ENCODE peak calls at places on chromosomes 5 and 9, in four cellular contexts. I, P, K and J are unnamed samples.

GRCh38 chr9:93596399-93596798 is 20.0 kb downstream of the PHF2 start:
- DNase-seq in I (no peak), P (no peak), K (no peak), J (no peak)

GRCh38 chr9:4905135-4905490 is 80.0 kb upstream of the JAK2 start:
- DNase-seq in I (no peak), P (no peak), K (no peak), J (no peak)

GRCh38 chr5:153965102-153965645 is 73.5 kb downstream of the FAM114A2 start:
- DNase-seq in I (peak), P (peak), K (peak), J (peak)

GRCh38 chr5:74581988-74582365 is 58.6 kb downstream of the ENC1 start:
- DNase-seq in I (no peak), P (no peak), K (no peak), J (no peak)

GRCh38 chr5:157384971-157385709 is 74.9 kb upstream of the NIPAL4 start:
- DNase-seq in I (peak), P (peak), K (peak), J (peak)

GRCh38 chr9:121350993-121351561 is 19.0 kb downstream of the STOM start:
- DNase-seq in I (peak), P (peak), K (peak), J (peak)

GRCh38 chr9:92713528-92713927 is 43.6 kb upstream of the IPPK start:
- DNase-seq in I (no peak), P (no peak), K (no peak), J (no peak)

GRCh38 chr5:345404-346195 is 24.1 kb downstream of the AHRR start:
- DNase-seq in I (no peak), P (no peak), K (no peak), J (no peak)

GRCh38 chr5:40754381-40755092 is 1.2 kb downstream of the TTC33 start:
- DNase-seq in I (peak), P (no peak), K (no peak), J (no peak)

GRCh38 chr5:77867194-77867691 is 91.1 kb upstream of the TBCA start:
- DNase-seq in I (peak), P (no peak), K (no peak), J (no peak)

GRCh38 chr9:132755096-132755495 is 84.8 kb downstream of the GTF3C4 start:
- DNase-seq in I (no peak), P (no peak), K (no peak), J (no peak)

GRCh38 chr9:98083059-98083458 is 26.5 kb downstream of the NANS start:
- DNase-seq in I (peak), P (no peak), K (no peak), J (no peak)

GRCh38 chr9:121326130-121326838 is 43.8 kb downstream of the STOM start:
- DNase-seq in I (peak), P (peak), K (peak), J (peak)

GRCh38 chr9:121331992-121332685 is 37.9 kb downstream of the STOM start:
- DNase-seq in I (peak), P (no peak), K (no peak), J (no peak)

GRCh38 chr9:105415344-105415980 is 32.4 kb upstream of the FSD1L start:
- DNase-seq in I (peak), P (peak), K (peak), J (peak)

GRCh38 chr9:3909966-3910650 is 384.3 kb upstream of the RFX3 start:
- DNase-seq in I (no peak), P (no peak), K (no peak), J (no peak)

GRCh38 chr9:132876849-132877248 is 1.2 kb downstream of the AK8 start:
- DNase-seq in I (no peak), P (no peak), K (no peak), J (no peak)

GRCh38 chr9:94639045-94639995 is at the start of gene FBP1:
- DNase-seq in I (no peak), P (no peak), K (peak), J (peak)

GRCh38 chr5:68464424-68464823 is 248.9 kb downstream of the PIK3R1 start:
- DNase-seq in I (peak), P (no peak), K (no peak), J (no peak)

GRCh38 chr9:94859891-94860290 is 133.4 kb downstream of the AOPEP start:
- DNase-seq in I (no peak), P (no peak), K (no peak), J (no peak)

GRCh38 chr9:33765411-33765810 is 29.9 kb upstream of the PRSS3 start:
- DNase-seq in I (peak), P (no peak), K (no peak), J (no peak)

GRCh38 chr5:93477791-93478190 is 103.2 kb downstream of the NR2F1-AS1 start:
- DNase-seq in I (no peak), P (no peak), K (no peak), J (no peak)

GRCh38 chr9:136312436-136312835 is 8.5 kb upstream of the CCDC187 start:
- DNase-seq in I (peak), P (no peak), K (no peak), J (peak)

GRCh38 chr5:43193171-43193951 is 1.3 kb downstream of the NIM1K start:
- DNase-seq in I (peak), P (peak), K (no peak), J (no peak)

GRCh38 chr9:120306561-120306960 is 273.4 kb downstream of the CDK5RAP2 start:
- DNase-seq in I (no peak), P (no peak), K (no peak), J (no peak)

GRCh38 chr5:80736730-80737129 is 81.9 kb upstream of the DHFR start:
- DNase-seq in I (peak), P (no peak), K (no peak), J (no peak)

GRCh38 chr5:78504726-78505431 is 143.7 kb downstream of the LHFPL2 start:
- DNase-seq in I (peak), P (peak), K (peak), J (peak)

GRCh38 chr5:145446412-145446811 is 388.7 kb downstream of the PRELID2 start:
- DNase-seq in I (no peak), P (no peak), K (no peak), J (no peak)

GRCh38 chr9:33843312-33843950 is 26.5 kb downstream of the UBE2R2 start:
- DNase-seq in I (no peak), P (no peak), K (no peak), J (no peak)

GRCh38 chr9:26262431-26262830 is 584.2 kb upstream of the TUSC1 start:
- DNase-seq in I (peak), P (no peak), K (no peak), J (no peak)

GRCh38 chr5:171428849-171429542 is 9.5 kb downstream of the FGF18 start:
- DNase-seq in I (no peak), P (no peak), K (no peak), J (no peak)

GRCh38 chr9:135732569-135733257 is 30.7 kb downstream of the KCNT1 start:
- DNase-seq in I (no peak), P (no peak), K (no peak), J (no peak)

GRCh38 chr5:157481666-157482065 is 21.7 kb downstream of the NIPAL4 start:
- DNase-seq in I (no peak), P (no peak), K (no peak), J (no peak)

GRCh38 chr5:110736763-110737162 is 2.0 kb upstream of the SLC25A46 start:
- DNase-seq in I (no peak), P (no peak), K (no peak), J (no peak)

GRCh38 chr5:102290004-102290403 is 6.1 kb downstream of the SLCO4C1 start:
- DNase-seq in I (no peak), P (no peak), K (no peak), J (no peak)

GRCh38 chr9:128409998-128410397 is 10.7 kb upstream of the CERCAM start:
- DNase-seq in I (no peak), P (no peak), K (no peak), J (no peak)

GRCh38 chr5:142012186-142012785 is 541 bp downstream of the GNPDA1 start:
- DNase-seq in I (no peak), P (peak), K (peak), J (peak)

GRCh38 chr5:116455061-116455460 is 119.6 kb downstream of the SEMA6A start:
- DNase-seq in I (peak), P (no peak), K (no peak), J (no peak)
- H3K27ac ChIP-seq in I (no peak), P (no peak), K (no peak), J (no peak)

DNA sequence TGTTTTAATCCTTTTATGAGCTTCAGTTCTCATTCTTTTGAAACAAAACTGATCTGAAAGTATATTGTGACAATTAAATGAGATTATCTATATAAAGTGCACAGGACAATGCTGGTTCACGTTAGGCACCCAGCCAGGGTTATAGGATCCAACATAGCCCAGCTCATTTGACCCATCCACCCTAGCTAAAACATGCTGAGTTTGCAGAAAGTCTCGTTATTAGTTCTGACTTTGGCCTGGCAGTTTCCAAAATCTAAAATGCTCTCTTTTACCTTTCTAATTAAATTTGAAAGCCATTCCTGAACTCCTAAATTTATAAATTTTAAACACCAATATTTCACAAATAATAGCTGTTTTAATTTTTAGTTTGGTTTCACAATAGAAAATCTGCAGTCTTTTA is 131.9 kb upstream of the PTPRD start:
- DNase-seq in I (no peak), P (no peak), K (no peak), J (no peak)
- TF ChIP-seq POLR2A in I (no peak), P (no peak), K (no peak), J (no peak)

GRCh38 chr5:98349251-98349989 is 424.0 kb upstream of the RGMB start:
- DNase-seq in I (peak), P (no peak), K (no peak), J (no peak)
- TF ChIP-seq CTCF in I (peak), P (no peak), K (no peak), J (no peak)

GRCh38 chr5:72244862-72245371 is 75.1 kb downstream of the MRPS27 start:
- DNase-seq in I (peak), P (peak), K (no peak), J (peak)
- H3K27ac ChIP-seq in I (no peak), P (peak), K (peak), J (no peak)

DNA sequence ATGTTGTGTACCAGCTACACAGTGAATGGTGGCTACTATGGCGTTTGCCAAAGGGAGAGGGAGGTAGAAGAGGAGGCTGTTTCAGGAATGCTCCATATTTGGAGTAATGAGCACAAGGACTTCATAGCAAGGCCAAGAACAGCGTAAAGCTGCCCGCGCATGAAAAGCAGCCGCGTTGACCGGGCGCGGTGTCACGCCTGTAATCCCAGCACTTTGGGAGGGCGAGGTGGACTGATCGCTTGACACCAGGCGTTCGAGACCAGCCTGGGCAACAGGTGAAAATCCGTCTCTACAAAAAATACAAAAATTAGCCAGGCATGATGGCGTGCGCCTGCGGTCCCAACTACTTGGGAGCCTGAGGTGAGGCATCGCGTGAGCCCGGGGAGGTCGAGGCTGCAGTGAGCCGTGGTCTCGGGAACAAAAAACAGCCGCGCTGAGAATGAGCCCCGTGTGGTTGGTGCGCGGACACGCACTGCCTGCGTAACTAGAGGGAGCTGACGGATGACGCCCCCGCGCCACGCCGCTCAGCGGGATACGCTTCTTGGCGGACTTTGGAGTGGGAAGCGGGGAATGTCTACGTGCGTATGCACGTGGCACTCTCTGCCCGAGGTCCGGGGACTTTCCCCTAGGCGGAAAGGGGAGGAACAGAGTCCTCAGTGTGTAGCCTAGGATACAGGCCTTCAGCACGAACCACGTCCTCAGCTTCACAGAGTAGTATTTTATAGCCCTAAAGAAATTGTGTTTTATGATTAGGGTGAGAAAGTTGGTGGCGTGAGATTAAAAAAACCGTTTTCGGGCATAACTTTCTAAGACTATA is at the start of gene RMRP:
- DNase-seq in I (peak), P (peak), K (peak), J (peak)
- TF ChIP-seq POLR2A in I (no peak), P (peak), K (peak), J (peak)

GRCh38 chr5:133317558-133317957 is 265.7 kb downstream of the HSPA4 start:
- DNase-seq in I (no peak), P (no peak), K (no peak), J (no peak)

GRCh38 chr5:133319244-133319643 is 267.4 kb downstream of the HSPA4 start:
- DNase-seq in I (no peak), P (no peak), K (no peak), J (no peak)

GRCh38 chr5:133314086-133314485 is 262.3 kb downstream of the HSPA4 start:
- DNase-seq in I (no peak), P (no peak), K (no peak), J (no peak)

GRCh38 chr5:133319905-133320520 is 268.2 kb downstream of the HSPA4 start:
- DNase-seq in I (no peak), P (no peak), K (no peak), J (no peak)

DNA sequence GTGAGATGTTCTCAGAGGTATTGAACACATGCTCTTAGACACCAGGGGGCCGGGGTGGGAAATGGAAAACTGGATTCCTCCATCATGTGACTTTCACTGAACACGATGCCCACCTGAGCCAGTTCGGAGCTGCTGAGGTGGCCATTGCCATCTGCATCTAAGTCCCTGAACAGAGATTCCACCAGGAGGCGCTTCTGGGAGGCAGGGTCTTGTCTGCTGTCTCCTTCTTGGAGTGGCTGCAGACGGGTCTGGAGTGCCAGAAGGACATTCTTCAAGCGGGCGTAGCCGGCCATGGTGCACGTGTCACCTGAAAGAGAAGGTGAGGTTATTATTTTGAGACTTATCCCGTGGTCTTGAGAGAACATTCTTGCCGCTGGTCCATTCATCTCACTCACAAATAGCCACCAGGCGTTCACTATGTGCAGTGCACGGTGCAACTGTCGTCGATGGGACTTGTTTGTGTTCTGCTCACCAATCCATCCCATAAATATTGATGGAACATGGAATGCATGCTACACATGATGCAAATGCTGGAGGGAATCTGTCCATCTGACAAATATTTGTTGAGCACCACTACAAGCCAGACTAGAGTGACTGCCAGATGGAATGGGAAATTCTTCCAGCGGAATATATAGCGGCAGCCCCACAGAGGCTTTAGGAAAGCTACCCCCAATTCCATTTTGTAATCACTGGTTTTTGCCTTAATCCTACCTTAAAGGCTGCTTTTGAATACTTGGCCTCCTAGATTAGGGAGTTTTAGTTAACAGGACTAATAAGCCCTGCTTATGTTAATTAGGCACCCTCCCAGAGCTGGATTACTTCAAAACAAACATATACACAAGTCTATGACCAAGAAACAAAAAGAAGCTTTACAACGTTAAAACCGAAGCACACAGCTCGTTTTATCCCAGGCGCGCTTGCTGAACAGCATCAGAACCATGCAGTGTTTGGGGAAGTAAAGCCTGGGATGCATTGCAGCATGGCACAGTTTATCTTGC is 264.8 kb downstream of the HSPA4 start:
- DNase-seq in I (no peak), P (no peak), K (no peak), J (no peak)
- TF ChIP-seq CTCF in I (peak), P (no peak), K (no peak), J (no peak)

GRCh38 chr5:9263656-9264055 is 282.2 kb downstream of the SEMA5A start:
- DNase-seq in I (no peak), P (no peak), K (no peak), J (no peak)

GRCh38 chr5:9268226-9268625 is 277.6 kb downstream of the SEMA5A start:
- DNase-seq in I (peak), P (no peak), K (no peak), J (no peak)

GRCh38 chr5:9269024-9269423 is 276.9 kb downstream of the SEMA5A start:
- DNase-seq in I (no peak), P (no peak), K (no peak), J (no peak)

DNA sequence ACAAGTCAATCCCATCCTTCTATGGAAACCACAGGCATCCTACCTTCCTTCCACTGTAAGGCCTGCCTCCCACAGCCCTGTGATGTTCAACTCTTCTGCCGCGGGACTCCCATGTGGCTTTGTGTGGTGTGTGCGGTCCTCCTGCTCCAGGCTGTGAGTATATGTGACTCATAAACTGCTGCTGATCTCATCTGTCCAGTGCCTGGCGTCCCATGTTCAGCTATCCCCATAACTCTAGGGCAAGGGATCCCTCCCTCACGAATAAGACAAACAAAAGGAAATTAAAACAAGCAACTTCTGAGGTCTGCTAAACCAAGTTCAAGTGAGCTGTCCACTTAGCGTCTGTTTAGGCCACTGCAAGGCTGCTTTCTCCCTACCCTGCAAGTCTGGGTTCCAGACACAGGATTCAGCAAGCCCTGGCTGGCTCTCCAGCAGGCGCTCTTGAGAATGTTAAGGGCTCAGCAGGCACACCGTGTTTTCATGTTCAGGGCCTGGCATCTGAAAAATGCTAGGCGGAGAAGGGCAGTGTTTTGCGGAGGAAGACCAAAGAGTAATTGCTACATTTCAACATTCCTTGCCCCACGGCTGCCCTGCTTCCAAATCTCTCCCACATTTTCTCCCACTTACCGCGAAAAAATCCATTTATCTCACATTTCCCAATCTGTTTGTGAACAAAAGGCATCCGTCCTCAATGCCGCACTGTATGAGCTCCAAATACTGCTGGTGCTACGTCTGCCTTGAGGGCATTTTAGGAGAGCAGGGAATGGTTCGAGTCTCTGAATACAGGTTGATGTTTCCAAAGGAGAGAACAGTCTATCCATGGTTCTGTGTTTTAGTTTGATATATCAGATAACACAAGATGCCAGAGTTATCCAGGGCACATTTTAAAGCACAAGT is 280.2 kb downstream of the SEMA5A start:
- DNase-seq in I (peak), P (no peak), K (peak), J (no peak)
- H3K27ac ChIP-seq in I (peak), P (peak), K (peak), J (no peak)

GRCh38 chr5:95883185-95884020 is 60.9 kb upstream of the GLRX start:
- DNase-seq in I (no peak), P (no peak), K (no peak), J (no peak)
- TF ChIP-seq POLR2A in I (peak), P (no peak), K (no peak), J (no peak)

DNA sequence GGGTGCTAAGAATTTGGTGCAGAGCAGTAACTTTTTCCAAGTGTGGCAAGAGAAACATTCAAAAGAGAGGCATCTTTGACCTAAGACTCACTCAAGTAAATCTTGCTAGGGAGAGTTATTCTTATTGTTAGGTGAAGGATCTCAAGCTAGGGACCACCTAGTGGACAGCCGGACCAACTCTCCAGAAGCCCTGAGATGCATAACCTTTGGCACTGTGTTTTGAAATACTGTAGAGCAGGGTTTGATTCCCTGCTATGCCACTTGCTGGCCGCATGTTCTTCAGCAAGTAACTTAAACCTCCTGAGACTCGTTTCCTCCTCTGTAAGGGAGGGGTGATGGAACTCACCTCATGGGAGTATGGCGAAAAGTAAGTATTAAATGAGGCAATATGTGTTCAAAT is 336.1 kb upstream of the ADAMTSL1 start:
- DNase-seq in I (no peak), P (no peak), K (no peak), J (no peak)
- TF ChIP-seq CTCF in I (no peak), P (no peak), K (no peak), J (no peak)